ENCODE peak calls at places on chromosomes 16 and 17, in nine cellular contexts. One of them, this sample, is unnamed.

GRCh38 chr17:83100853-83101391 is 21.5 kb downstream of the METRNL start:
- DNase-seq in esophagus squamous epithelium: no peak
- DNase-seq in cardiac fibroblast: no peak
- DNase-seq in CD8-positive, alpha-beta memory T cell: no peak
- DNase-seq in AML-193: no peak
- DNase-seq in NCI-H345: peak; percentile 69
- DNase-seq in stimulated activated CD4-positive, alpha-beta T cell treated with anti-CD3 and anti-CD28 coated beads, Interleukin-2, amount 100 ng/mL, for 48 hours: no peak
- DNase-seq in NCI-H226: no peak
- DNase-seq in NCI-H2107: peak; percentile 22
- DNase-seq in this sample: no peak

GRCh38 chr17:74522381-74523090 is 8.7 kb downstream of the CD300LB start:
- DNase-seq in CD8-positive, alpha-beta memory T cell: no peak
- DNase-seq in NCI-H2107: no peak
- DNase-seq in stimulated activated CD4-positive, alpha-beta T cell treated with anti-CD3 and anti-CD28 coated beads, Interleukin-2, amount 100 ng/mL, for 48 hours: no peak
- DNase-seq in cardiac fibroblast: no peak
- DNase-seq in AML-193: no peak
- DNase-seq in NCI-H345: no peak
- DNase-seq in NCI-H226: no peak
- DNase-seq in esophagus squamous epithelium: no peak
- DNase-seq in this sample: no peak

GRCh38 chr16:28280881-28281836 is 11.2 kb upstream of the SBK1 start:
- DNase-seq in NCI-H2107: no peak
- DNase-seq in AML-193: no peak
- DNase-seq in CD8-positive, alpha-beta memory T cell: no peak
- DNase-seq in cardiac fibroblast: no peak
- DNase-seq in stimulated activated CD4-positive, alpha-beta T cell treated with anti-CD3 and anti-CD28 coated beads, Interleukin-2, amount 100 ng/mL, for 48 hours: no peak
- DNase-seq in esophagus squamous epithelium: no peak
- DNase-seq in NCI-H226: no peak
- DNase-seq in NCI-H345: no peak
- DNase-seq in this sample: no peak

GRCh38 chr17:13541032-13541480 is 60.7 kb downstream of the HS3ST3A1 start:
- DNase-seq in AML-193: no peak
- DNase-seq in NCI-H345: no peak
- DNase-seq in NCI-H226: peak; percentile 94
- DNase-seq in CD8-positive, alpha-beta memory T cell: no peak
- DNase-seq in esophagus squamous epithelium: no peak
- DNase-seq in cardiac fibroblast: peak; percentile 97
- DNase-seq in stimulated activated CD4-positive, alpha-beta T cell treated with anti-CD3 and anti-CD28 coated beads, Interleukin-2, amount 100 ng/mL, for 48 hours: no peak
- DNase-seq in NCI-H2107: no peak
- DNase-seq in this sample: no peak

GRCh38 chr16:68492501-68493411 is 44.4 kb upstream of the SMPD3 start:
- DNase-seq in NCI-H226: peak; percentile 99
- DNase-seq in CD8-positive, alpha-beta memory T cell: no peak
- DNase-seq in AML-193: no peak
- DNase-seq in NCI-H345: peak; percentile 27
- DNase-seq in esophagus squamous epithelium: no peak
- DNase-seq in cardiac fibroblast: no peak
- DNase-seq in stimulated activated CD4-positive, alpha-beta T cell treated with anti-CD3 and anti-CD28 coated beads, Interleukin-2, amount 100 ng/mL, for 48 hours: no peak
- DNase-seq in NCI-H2107: no peak
- DNase-seq in this sample: no peak

GRCh38 chr16:74605746-74606520 is 981 bp downstream of the GLG1 start:
- DNase-seq in NCI-H226: no peak
- DNase-seq in cardiac fibroblast: no peak
- DNase-seq in AML-193: no peak
- DNase-seq in CD8-positive, alpha-beta memory T cell: no peak
- DNase-seq in stimulated activated CD4-positive, alpha-beta T cell treated with anti-CD3 and anti-CD28 coated beads, Interleukin-2, amount 100 ng/mL, for 48 hours: no peak
- DNase-seq in NCI-H2107: no peak
- DNase-seq in esophagus squamous epithelium: no peak
- DNase-seq in NCI-H345: no peak
- DNase-seq in this sample: no peak

GRCh38 chr16:2468725-2469398 is 2.2 kb upstream of the NTN3 start:
- DNase-seq in NCI-H345: peak; percentile 98
- DNase-seq in NCI-H2107: peak; percentile 96
- DNase-seq in stimulated activated CD4-positive, alpha-beta T cell treated with anti-CD3 and anti-CD28 coated beads, Interleukin-2, amount 100 ng/mL, for 48 hours: no peak
- DNase-seq in cardiac fibroblast: no peak
- DNase-seq in NCI-H226: no peak
- DNase-seq in AML-193: no peak
- DNase-seq in esophagus squamous epithelium: no peak
- DNase-seq in CD8-positive, alpha-beta memory T cell: no peak
- DNase-seq in this sample: no peak

GRCh38 chr16:8548166-8548565 is 42.1 kb downstream of the TMEM114 start:
- DNase-seq in AML-193: no peak
- DNase-seq in cardiac fibroblast: no peak
- DNase-seq in CD8-positive, alpha-beta memory T cell: no peak
- DNase-seq in NCI-H226: no peak
- DNase-seq in NCI-H345: no peak
- DNase-seq in esophagus squamous epithelium: no peak
- DNase-seq in NCI-H2107: no peak
- DNase-seq in stimulated activated CD4-positive, alpha-beta T cell treated with anti-CD3 and anti-CD28 coated beads, Interleukin-2, amount 100 ng/mL, for 48 hours: no peak
- DNase-seq in this sample: no peak

GRCh38 chr17:55609737-55610201 is 98.5 kb upstream of the SMIM36 start:
- DNase-seq in AML-193: no peak
- DNase-seq in NCI-H2107: no peak
- DNase-seq in NCI-H226: no peak
- DNase-seq in NCI-H345: no peak
- DNase-seq in CD8-positive, alpha-beta memory T cell: no peak
- DNase-seq in stimulated activated CD4-positive, alpha-beta T cell treated with anti-CD3 and anti-CD28 coated beads, Interleukin-2, amount 100 ng/mL, for 48 hours: no peak
- DNase-seq in esophagus squamous epithelium: no peak
- DNase-seq in cardiac fibroblast: peak; percentile 58
- DNase-seq in this sample: no peak

GRCh38 chr17:80856863-80857488 is 134.7 kb upstream of the CHMP6 start:
- DNase-seq in NCI-H345: no peak
- DNase-seq in AML-193: no peak
- DNase-seq in NCI-H2107: no peak
- DNase-seq in esophagus squamous epithelium: no peak
- DNase-seq in CD8-positive, alpha-beta memory T cell: no peak
- DNase-seq in stimulated activated CD4-positive, alpha-beta T cell treated with anti-CD3 and anti-CD28 coated beads, Interleukin-2, amount 100 ng/mL, for 48 hours: no peak
- DNase-seq in cardiac fibroblast: no peak
- DNase-seq in NCI-H226: no peak
- DNase-seq in this sample: no peak

GRCh38 chr17:83149761-83150251 is 70.4 kb downstream of the METRNL start:
- DNase-seq in cardiac fibroblast: no peak
- DNase-seq in stimulated activated CD4-positive, alpha-beta T cell treated with anti-CD3 and anti-CD28 coated beads, Interleukin-2, amount 100 ng/mL, for 48 hours: no peak
- DNase-seq in esophagus squamous epithelium: no peak
- DNase-seq in AML-193: no peak
- DNase-seq in NCI-H226: no peak
- DNase-seq in NCI-H2107: no peak
- DNase-seq in CD8-positive, alpha-beta memory T cell: no peak
- DNase-seq in NCI-H345: no peak
- DNase-seq in this sample: no peak

GRCh38 chr17:43070872-43071271 is 45.8 kb downstream of the RND2 start:
- DNase-seq in NCI-H2107: no peak
- DNase-seq in esophagus squamous epithelium: no peak
- DNase-seq in NCI-H345: no peak
- DNase-seq in cardiac fibroblast: no peak
- DNase-seq in stimulated activated CD4-positive, alpha-beta T cell treated with anti-CD3 and anti-CD28 coated beads, Interleukin-2, amount 100 ng/mL, for 48 hours: no peak
- DNase-seq in NCI-H226: no peak
- DNase-seq in AML-193: no peak
- DNase-seq in CD8-positive, alpha-beta memory T cell: no peak
- DNase-seq in this sample: no peak

GRCh38 chr16:70737377-70738082 is 51.7 kb upstream of the MTSS2 start:
- DNase-seq in CD8-positive, alpha-beta memory T cell: peak; percentile 60
- DNase-seq in NCI-H2107: no peak
- DNase-seq in AML-193: no peak
- DNase-seq in stimulated activated CD4-positive, alpha-beta T cell treated with anti-CD3 and anti-CD28 coated beads, Interleukin-2, amount 100 ng/mL, for 48 hours: peak; percentile 69
- DNase-seq in esophagus squamous epithelium: no peak
- DNase-seq in NCI-H226: no peak
- DNase-seq in NCI-H345: no peak
- DNase-seq in cardiac fibroblast: peak; percentile 59
- DNase-seq in this sample: peak; percentile 97

GRCh38 chr16:74984194-74984669 is 691 bp downstream of the WDR59 start:
- DNase-seq in NCI-H226: no peak
- DNase-seq in NCI-H2107: no peak
- DNase-seq in NCI-H345: peak; percentile 7
- DNase-seq in cardiac fibroblast: peak; percentile 45
- DNase-seq in AML-193: no peak
- DNase-seq in CD8-positive, alpha-beta memory T cell: peak; percentile 14
- DNase-seq in esophagus squamous epithelium: no peak
- DNase-seq in stimulated activated CD4-positive, alpha-beta T cell treated with anti-CD3 and anti-CD28 coated beads, Interleukin-2, amount 100 ng/mL, for 48 hours: peak; percentile 18
- DNase-seq in this sample: no peak

GRCh38 chr16:31409433-31409832 is 16.3 kb downstream of the ITGAD start:
- DNase-seq in cardiac fibroblast: peak; percentile 51
- DNase-seq in NCI-H2107: no peak
- DNase-seq in NCI-H345: no peak
- DNase-seq in AML-193: no peak
- DNase-seq in NCI-H226: peak; percentile 5
- DNase-seq in stimulated activated CD4-positive, alpha-beta T cell treated with anti-CD3 and anti-CD28 coated beads, Interleukin-2, amount 100 ng/mL, for 48 hours: no peak
- DNase-seq in esophagus squamous epithelium: no peak
- DNase-seq in CD8-positive, alpha-beta memory T cell: no peak
- DNase-seq in this sample: no peak

GRCh38 chr16:80563066-80563465 is 22.3 kb downstream of the DYNLRB2 start:
- DNase-seq in cardiac fibroblast: no peak
- DNase-seq in esophagus squamous epithelium: no peak
- DNase-seq in AML-193: no peak
- DNase-seq in NCI-H345: no peak
- DNase-seq in NCI-H2107: no peak
- DNase-seq in NCI-H226: no peak
- DNase-seq in CD8-positive, alpha-beta memory T cell: no peak
- DNase-seq in stimulated activated CD4-positive, alpha-beta T cell treated with anti-CD3 and anti-CD28 coated beads, Interleukin-2, amount 100 ng/mL, for 48 hours: no peak
- DNase-seq in this sample: no peak

GRCh38 chr17:29070795-29071194 is 27.9 kb downstream of the PIPOX start:
- DNase-seq in cardiac fibroblast: no peak
- DNase-seq in stimulated activated CD4-positive, alpha-beta T cell treated with anti-CD3 and anti-CD28 coated beads, Interleukin-2, amount 100 ng/mL, for 48 hours: no peak
- DNase-seq in AML-193: no peak
- DNase-seq in NCI-H226: no peak
- DNase-seq in esophagus squamous epithelium: no peak
- DNase-seq in CD8-positive, alpha-beta memory T cell: no peak
- DNase-seq in NCI-H345: no peak
- DNase-seq in NCI-H2107: no peak
- DNase-seq in this sample: no peak

GRCh38 chr16:35210681-35211433 is 1751.4 kb downstream of the TP53TG3F start:
- DNase-seq in cardiac fibroblast: no peak
- DNase-seq in CD8-positive, alpha-beta memory T cell: no peak
- DNase-seq in NCI-H226: no peak
- DNase-seq in NCI-H345: no peak
- DNase-seq in esophagus squamous epithelium: no peak
- DNase-seq in stimulated activated CD4-positive, alpha-beta T cell treated with anti-CD3 and anti-CD28 coated beads, Interleukin-2, amount 100 ng/mL, for 48 hours: no peak
- DNase-seq in AML-193: no peak
- DNase-seq in NCI-H2107: no peak
- DNase-seq in this sample: no peak

GRCh38 chr16:58258326-58258725 is 36.5 kb downstream of the PRSS54 start:
- DNase-seq in stimulated activated CD4-positive, alpha-beta T cell treated with anti-CD3 and anti-CD28 coated beads, Interleukin-2, amount 100 ng/mL, for 48 hours: no peak
- DNase-seq in NCI-H345: no peak
- DNase-seq in esophagus squamous epithelium: no peak
- DNase-seq in CD8-positive, alpha-beta memory T cell: no peak
- DNase-seq in NCI-H226: no peak
- DNase-seq in AML-193: no peak
- DNase-seq in cardiac fibroblast: no peak
- DNase-seq in NCI-H2107: no peak
- DNase-seq in this sample: no peak

GRCh38 chr17:75032896-75033294 is 13.9 kb downstream of the ATP5PD start:
- DNase-seq in stimulated activated CD4-positive, alpha-beta T cell treated with anti-CD3 and anti-CD28 coated beads, Interleukin-2, amount 100 ng/mL, for 48 hours: no peak
- DNase-seq in AML-193: no peak
- DNase-seq in NCI-H226: no peak
- DNase-seq in NCI-H2107: no peak
- DNase-seq in esophagus squamous epithelium: no peak
- DNase-seq in NCI-H345: peak; percentile 39
- DNase-seq in cardiac fibroblast: peak; percentile 40
- DNase-seq in CD8-positive, alpha-beta memory T cell: no peak
- DNase-seq in this sample: no peak

GRCh38 chr17:64773386-64773835 is 111.3 kb upstream of the SMURF2 start:
- DNase-seq in NCI-H345: no peak
- DNase-seq in NCI-H226: no peak
- DNase-seq in CD8-positive, alpha-beta memory T cell: no peak
- DNase-seq in stimulated activated CD4-positive, alpha-beta T cell treated with anti-CD3 and anti-CD28 coated beads, Interleukin-2, amount 100 ng/mL, for 48 hours: no peak
- DNase-seq in AML-193: no peak
- DNase-seq in esophagus squamous epithelium: no peak
- DNase-seq in NCI-H2107: no peak
- DNase-seq in cardiac fibroblast: no peak
- DNase-seq in this sample: no peak

GRCh38 chr17:58410714-58411407 is 6.5 kb downstream of the RNF43 start:
- DNase-seq in AML-193: no peak
- DNase-seq in CD8-positive, alpha-beta memory T cell: no peak
- DNase-seq in esophagus squamous epithelium: no peak
- DNase-seq in NCI-H226: no peak
- DNase-seq in NCI-H2107: no peak
- DNase-seq in NCI-H345: no peak
- DNase-seq in cardiac fibroblast: no peak
- DNase-seq in stimulated activated CD4-positive, alpha-beta T cell treated with anti-CD3 and anti-CD28 coated beads, Interleukin-2, amount 100 ng/mL, for 48 hours: no peak
- DNase-seq in this sample: no peak

GRCh38 chr16:30927789-30928378 is 4.5 kb downstream of the FBXL19 start:
- DNase-seq in NCI-H345: peak; percentile 92
- DNase-seq in cardiac fibroblast: peak; percentile 48
- DNase-seq in NCI-H2107: peak; percentile 37
- DNase-seq in AML-193: no peak
- DNase-seq in NCI-H226: no peak
- DNase-seq in esophagus squamous epithelium: no peak
- DNase-seq in stimulated activated CD4-positive, alpha-beta T cell treated with anti-CD3 and anti-CD28 coated beads, Interleukin-2, amount 100 ng/mL, for 48 hours: no peak
- DNase-seq in CD8-positive, alpha-beta memory T cell: no peak
- DNase-seq in this sample: peak; percentile 55

GRCh38 chr17:290121-290521 is 62.5 kb downstream of the RPH3AL start:
- DNase-seq in stimulated activated CD4-positive, alpha-beta T cell treated with anti-CD3 and anti-CD28 coated beads, Interleukin-2, amount 100 ng/mL, for 48 hours: no peak
- DNase-seq in NCI-H345: no peak
- DNase-seq in NCI-H226: no peak
- DNase-seq in esophagus squamous epithelium: no peak
- DNase-seq in cardiac fibroblast: no peak
- DNase-seq in CD8-positive, alpha-beta memory T cell: no peak
- DNase-seq in AML-193: no peak
- DNase-seq in NCI-H2107: no peak
- DNase-seq in this sample: no peak

GRCh38 chr16:50272111-50272571 is 5.8 kb downstream of the ADCY7 start:
- DNase-seq in CD8-positive, alpha-beta memory T cell: no peak
- DNase-seq in cardiac fibroblast: no peak
- DNase-seq in NCI-H226: no peak
- DNase-seq in AML-193: peak; percentile 54
- DNase-seq in stimulated activated CD4-positive, alpha-beta T cell treated with anti-CD3 and anti-CD28 coated beads, Interleukin-2, amount 100 ng/mL, for 48 hours: no peak
- DNase-seq in NCI-H2107: no peak
- DNase-seq in esophagus squamous epithelium: no peak
- DNase-seq in NCI-H345: no peak
- DNase-seq in this sample: no peak

GRCh38 chr16:24346734-24347133 is 90.6 kb downstream of the CACNG3 start:
- DNase-seq in NCI-H345: no peak
- DNase-seq in CD8-positive, alpha-beta memory T cell: no peak
- DNase-seq in NCI-H2107: no peak
- DNase-seq in esophagus squamous epithelium: no peak
- DNase-seq in cardiac fibroblast: no peak
- DNase-seq in AML-193: no peak
- DNase-seq in NCI-H226: no peak
- DNase-seq in stimulated activated CD4-positive, alpha-beta T cell treated with anti-CD3 and anti-CD28 coated beads, Interleukin-2, amount 100 ng/mL, for 48 hours: no peak
- DNase-seq in this sample: no peak